ENCODE peak calls at places on chromosomes 3 and 15, in ten cellular contexts. Y is ascending aorta, U is Peyer's patch, W is GM23338, T is tibial nerve, J is WTC11, O is activated B cell treated with CpG ODN at 0.5 μM for 24 hours, L is mucosa of descending colon, F is fibroblast of pulmonary artery, A is H1. Z is an unnamed sample.

GRCh38 chr3:39911465-39912309 is 102.3 kb downstream of the MYRIP start:
- DNase-seq in Y (no peak), U (no peak), W (peak), T (no peak), J (peak), O (no peak), L (peak), F (peak), A (no peak), Z (no peak)

GRCh38 chr15:60804986-60805949 is 326.3 kb upstream of the ICE2 start:
- DNase-seq in Y (peak), U (peak), W (peak), T (no peak), J (peak), O (no peak), L (no peak), F (peak), A (peak), Z (no peak)

GRCh38 chr3:142014005-142014404 is 135.3 kb downstream of the TFDP2 start:
- DNase-seq in Y (no peak), U (no peak), W (no peak), T (no peak), J (no peak), O (no peak), L (no peak), F (no peak), A (no peak), Z (no peak)

GRCh38 chr3:58419782-58420512 is 13.7 kb downstream of the PDHB start:
- DNase-seq in Y (no peak), U (no peak), W (no peak), T (peak), J (no peak), O (no peak), L (peak), F (peak), A (no peak), Z (no peak)

GRCh38 chr3:191350389-191351090 is 20.2 kb upstream of the UTS2B start:
- DNase-seq in Y (no peak), U (no peak), W (no peak), T (no peak), J (no peak), O (no peak), L (no peak), F (peak), A (no peak), Z (no peak)

GRCh38 chr3:144036498-144036897 is 64.9 kb downstream of the DIPK2A start:
- DNase-seq in Y (no peak), U (no peak), W (no peak), T (no peak), J (no peak), O (no peak), L (no peak), F (no peak), A (no peak), Z (no peak)

GRCh38 chr3:550481-550880 is 353.9 kb downstream of the CHL1 start:
- DNase-seq in Y (no peak), U (no peak), W (no peak), T (no peak), J (no peak), O (no peak), L (no peak), F (no peak), A (no peak), Z (no peak)

GRCh38 chr3:9302425-9303181 is 53.2 kb upstream of the SRGAP3 start:
- DNase-seq in Y (no peak), U (peak), W (peak), T (peak), J (peak), O (peak), L (peak), F (peak), A (peak), Z (peak)

GRCh38 chr3:125386811-125387210 is 11.7 kb upstream of the ZNF148 start:
- DNase-seq in Y (no peak), U (no peak), W (no peak), T (no peak), J (no peak), O (no peak), L (no peak), F (peak), A (no peak), Z (no peak)

GRCh38 chr15:67067930-67068542 is 2.6 kb downstream of the SMAD3 start:
- DNase-seq in Y (no peak), U (no peak), W (no peak), T (no peak), J (no peak), O (no peak), L (no peak), F (no peak), A (no peak), Z (no peak)

GRCh38 chr15:63374686-63375520 is 6.7 kb downstream of the CA12 start:
- DNase-seq in Y (no peak), U (no peak), W (no peak), T (peak), J (no peak), O (no peak), L (no peak), F (peak), A (no peak), Z (no peak)

GRCh38 chr3:171068658-171069057 is 42.1 kb upstream of the SLC2A2 start:
- DNase-seq in Y (no peak), U (no peak), W (no peak), T (no peak), J (no peak), O (no peak), L (no peak), F (no peak), A (no peak), Z (no peak)

GRCh38 chr3:190197346-190197763 is 76.7 kb upstream of the P3H2 start:
- DNase-seq in Y (no peak), U (no peak), W (peak), T (no peak), J (no peak), O (no peak), L (no peak), F (no peak), A (no peak), Z (no peak)

GRCh38 chr15:62165029-62165792 is at the start of gene C2CD4B:
- DNase-seq in Y (no peak), U (peak), W (peak), T (no peak), J (peak), O (no peak), L (peak), F (peak), A (no peak), Z (no peak)

GRCh38 chr3:136186330-136186729 is 9.8 kb downstream of the MSL2 start:
- DNase-seq in Y (no peak), U (peak), W (peak), T (no peak), J (no peak), O (no peak), L (peak), F (no peak), A (no peak), Z (no peak)

GRCh38 chr3:38354588-38355344 is 8.2 kb downstream of the XYLB start:
- DNase-seq in Y (no peak), U (no peak), W (no peak), T (no peak), J (no peak), O (no peak), L (no peak), F (peak), A (no peak), Z (no peak)

GRCh38 chr15:63553388-63553791 is 43.8 kb upstream of the FBXL22 start:
- DNase-seq in Y (no peak), U (no peak), W (peak), T (peak), J (no peak), O (no peak), L (no peak), F (peak), A (no peak), Z (no peak)

GRCh38 chr15:60569596-60569995 is 90.7 kb upstream of the ICE2 start:
- DNase-seq in Y (no peak), U (no peak), W (no peak), T (no peak), J (no peak), O (no peak), L (no peak), F (no peak), A (no peak), Z (no peak)

GRCh38 chr3:77887611-77888010 is 847.7 kb downstream of the ROBO2 start:
- DNase-seq in Y (no peak), U (no peak), W (no peak), T (no peak), J (no peak), O (no peak), L (no peak), F (peak), A (no peak), Z (no peak)

GRCh38 chr3:124318650-124319049 is 326.7 kb upstream of the ROPN1 start:
- DNase-seq in Y (no peak), U (no peak), W (no peak), T (no peak), J (no peak), O (no peak), L (no peak), F (no peak), A (no peak), Z (no peak)

GRCh38 chr3:182971637-182972036 is 8.7 kb downstream of the DCUN1D1 start:
- DNase-seq in Y (no peak), U (no peak), W (no peak), T (no peak), J (no peak), O (no peak), L (no peak), F (no peak), A (no peak), Z (no peak)

GRCh38 chr15:60766391-60767128 is 287.6 kb upstream of the ICE2 start:
- DNase-seq in Y (no peak), U (no peak), W (peak), T (no peak), J (no peak), O (no peak), L (no peak), F (no peak), A (no peak), Z (no peak)

GRCh38 chr3:89845053-89845452 is 737.6 kb downstream of the EPHA3 start:
- DNase-seq in Y (no peak), U (no peak), W (no peak), T (no peak), J (no peak), O (no peak), L (no peak), F (no peak), A (no peak), Z (no peak)

GRCh38 chr3:123892195-123892594 is 8.1 kb upstream of the MYLK start:
- DNase-seq in Y (no peak), U (no peak), W (no peak), T (no peak), J (no peak), O (no peak), L (no peak), F (no peak), A (no peak), Z (no peak)

GRCh38 chr3:46717447-46718231 is at the start of gene PRSS50:
- DNase-seq in Y (no peak), U (peak), W (peak), T (no peak), J (peak), O (no peak), L (no peak), F (no peak), A (no peak), Z (no peak)
- TF ChIP-seq CTCF in Y (no peak), U (no peak), W (peak), T (no peak), J (peak), O (no peak), L (no peak), F (no peak), A (no peak), Z (no peak)

GRCh38 chr3:177624523-177625495 is 427.5 kb upstream of the TBL1XR1 start:
- DNase-seq in Y (no peak), U (no peak), W (no peak), T (no peak), J (no peak), O (no peak), L (no peak), F (no peak), A (no peak), Z (no peak)

GRCh38 chr3:177618873-177619771 is 421.8 kb upstream of the TBL1XR1 start:
- DNase-seq in Y (no peak), U (no peak), W (no peak), T (no peak), J (no peak), O (no peak), L (no peak), F (peak), A (no peak), Z (no peak)

GRCh38 chr3:177620073-177620472 is 422.8 kb upstream of the TBL1XR1 start:
- DNase-seq in Y (no peak), U (no peak), W (no peak), T (no peak), J (no peak), O (no peak), L (no peak), F (no peak), A (no peak), Z (no peak)

GRCh38 chr3:177622982-177623617 is 425.8 kb upstream of the TBL1XR1 start:
- DNase-seq in Y (no peak), U (no peak), W (no peak), T (no peak), J (no peak), O (no peak), L (no peak), F (no peak), A (no peak), Z (no peak)

GRCh38 chr3:177622520-177622919 is 425.2 kb upstream of the TBL1XR1 start:
- DNase-seq in Y (no peak), U (no peak), W (peak), T (no peak), J (no peak), O (no peak), L (no peak), F (no peak), A (no peak), Z (no peak)
- TF ChIP-seq CTCF in Y (no peak), U (no peak), W (no peak), T (no peak), J (no peak), O (no peak), L (no peak), F (no peak), A (no peak), Z (no peak)

DNA sequence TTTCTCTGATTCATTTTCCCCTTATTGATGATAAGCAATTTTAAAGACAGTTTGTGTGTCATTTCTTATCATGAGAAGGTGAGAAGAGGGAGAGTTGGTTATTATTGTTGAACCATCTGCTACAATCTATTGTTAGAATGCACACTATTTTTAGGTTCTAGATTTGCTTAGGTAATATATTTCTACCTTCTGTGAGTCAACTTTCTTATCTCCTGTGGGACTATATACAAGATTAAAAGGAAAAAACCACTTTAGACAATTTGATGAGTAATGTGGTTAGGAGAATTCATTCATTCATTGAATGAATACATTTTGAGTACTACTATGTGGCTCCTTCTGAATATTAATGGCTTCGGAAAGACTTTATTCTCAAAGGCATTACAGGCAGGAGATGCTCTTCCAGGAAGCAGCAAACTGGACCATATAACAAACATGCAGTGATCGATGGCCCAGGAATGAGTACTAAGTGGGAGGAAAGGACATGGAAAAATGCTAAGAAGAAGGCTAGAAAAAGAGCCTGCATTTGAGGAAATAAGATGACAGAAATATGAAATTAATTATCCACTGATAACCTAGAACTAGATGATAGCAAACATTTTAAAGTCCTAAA is 22.4 kb downstream of the SPTSSB start:
- DNase-seq in Y (no peak), U (no peak), W (no peak), T (no peak), J (no peak), O (no peak), L (no peak), F (no peak), A (no peak), Z (no peak)
- TF ChIP-seq CTCF in Y (no peak), U (no peak), W (no peak), T (no peak), J (no peak), O (no peak), L (no peak), F (no peak), A (no peak), Z (no peak)

DNA sequence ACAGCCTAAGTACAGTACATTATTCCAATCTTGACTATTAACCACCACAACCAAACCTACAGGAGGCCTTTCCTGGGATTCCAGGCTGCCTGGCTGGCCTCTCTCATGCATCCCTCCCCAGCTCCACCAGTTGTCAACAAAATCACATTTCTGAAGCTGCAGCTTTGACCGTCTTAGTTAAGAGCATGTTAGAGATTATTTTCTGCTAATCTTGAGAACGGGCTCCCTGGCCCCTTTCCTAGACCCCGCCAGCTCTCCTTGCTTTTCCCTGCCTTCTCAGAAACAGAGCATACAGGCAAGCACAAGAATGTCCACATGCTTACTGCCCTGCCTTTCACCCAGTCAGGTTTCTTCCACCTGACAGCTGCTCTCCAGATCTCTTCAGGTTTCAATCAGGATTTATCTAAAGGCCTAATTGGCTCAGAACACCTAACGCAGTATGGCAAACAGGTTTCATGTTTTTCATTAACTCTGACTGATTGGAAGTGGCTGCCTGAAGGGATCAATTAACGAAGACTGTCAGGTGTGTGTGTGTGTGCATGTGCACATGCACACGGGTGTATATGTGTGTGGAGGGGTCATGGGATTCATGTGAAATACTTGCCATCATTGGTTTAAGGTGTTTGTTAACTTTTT is 12.3 kb downstream of the KY start:
- DNase-seq in Y (no peak), U (no peak), W (no peak), T (no peak), J (no peak), O (no peak), L (no peak), F (no peak), A (no peak), Z (no peak)
- TF ChIP-seq CTCF in Y (no peak), U (no peak), W (no peak), T (no peak), J (no peak), O (no peak), L (no peak), F (no peak), A (no peak), Z (no peak)

GRCh38 chr3:43879166-43879565 is 188.4 kb downstream of the ABHD5 start:
- DNase-seq in Y (no peak), U (no peak), W (peak), T (no peak), J (peak), O (no peak), L (no peak), F (peak), A (no peak), Z (no peak)
- TF ChIP-seq CTCF in Y (no peak), U (peak), W (peak), T (no peak), J (peak), O (no peak), L (no peak), F (peak), A (peak), Z (peak)

DNA sequence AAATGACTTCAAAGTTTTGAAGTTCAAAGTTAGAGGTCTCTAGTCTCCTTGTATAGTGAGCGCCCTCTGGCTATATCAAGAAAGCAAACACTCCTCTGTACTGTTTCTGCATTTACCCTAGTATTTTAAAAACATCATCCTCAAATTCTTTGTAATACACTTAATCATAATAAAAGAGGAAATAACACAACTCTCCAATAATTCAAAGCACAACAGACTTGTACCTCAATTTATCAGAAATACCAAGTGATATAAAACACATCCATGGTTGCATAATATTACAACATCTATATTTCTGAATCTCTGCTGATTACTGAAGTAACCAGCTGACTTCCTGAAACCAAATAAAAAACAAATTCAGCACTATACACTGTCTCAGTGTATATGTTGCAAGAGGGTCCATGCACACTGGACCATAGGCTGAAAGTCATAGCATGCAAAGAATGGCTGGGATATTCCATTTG is 12.5 kb downstream of the PLOD2 start:
- DNase-seq in Y (no peak), U (no peak), W (peak), T (no peak), J (no peak), O (no peak), L (no peak), F (peak), A (no peak), Z (no peak)
- TF ChIP-seq CTCF in Y (no peak), U (peak), W (peak), T (no peak), J (no peak), O (no peak), L (no peak), F (peak), A (no peak), Z (peak)

GRCh38 chr15:49424954-49425353 is 1.9 kb downstream of the FGF7 start:
- DNase-seq in Y (no peak), U (no peak), W (no peak), T (no peak), J (no peak), O (no peak), L (no peak), F (no peak), A (no peak), Z (no peak)
- TF ChIP-seq CTCF in Y (no peak), U (no peak), W (no peak), T (no peak), J (no peak), O (no peak), L (no peak), F (no peak), A (no peak), Z (no peak)

DNA sequence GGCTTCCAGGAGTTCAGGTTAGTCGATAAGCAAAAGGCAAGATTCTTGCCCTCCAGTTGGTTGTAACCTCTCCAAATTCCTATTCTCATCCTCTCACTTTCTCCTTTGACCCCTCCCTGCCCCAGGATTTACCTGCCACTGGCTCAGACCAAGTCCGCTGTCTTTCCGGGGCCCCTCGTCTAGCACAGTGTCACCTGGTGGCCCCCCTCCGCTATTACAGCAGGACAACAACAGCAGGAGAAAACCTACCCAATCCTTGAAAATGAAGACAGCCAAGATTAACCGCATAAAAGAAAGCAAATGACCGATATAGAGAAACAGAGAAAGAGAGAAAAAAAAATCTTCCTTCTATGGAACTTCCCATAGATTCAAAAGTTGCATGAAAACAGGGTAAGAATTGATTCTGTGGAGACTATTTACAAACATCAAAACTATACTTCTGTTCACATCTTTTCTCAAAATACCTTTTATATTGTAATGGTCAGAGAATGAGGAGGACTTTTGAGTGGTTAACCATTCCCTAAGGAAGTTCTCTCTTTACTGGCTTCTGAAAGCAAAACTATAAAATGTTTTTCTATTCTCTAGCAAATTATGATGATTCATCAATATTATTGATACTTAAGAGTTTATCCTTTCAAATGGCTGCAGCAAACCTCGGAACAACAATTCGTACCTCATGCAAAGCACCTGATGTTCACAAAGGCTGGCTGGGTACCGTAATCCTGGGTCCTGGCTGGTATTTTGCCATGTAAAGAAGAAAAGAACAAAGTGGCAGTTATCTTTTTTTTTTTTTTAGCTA is 10.0 kb upstream of the ST8SIA2 start:
- DNase-seq in Y (no peak), U (no peak), W (peak), T (no peak), J (peak), O (no peak), L (peak), F (peak), A (no peak), Z (no peak)
- TF ChIP-seq CTCF in Y (no peak), U (peak), W (peak), T (peak), J (peak), O (no peak), L (peak), F (peak), A (peak), Z (peak)